ENCODE peak calls at places on chromosomes 6 and 20, in six cellular contexts. B is EL; V is NCI-H2227 treated with DMSO at 0.1 percent for 48 hours; D is CD8-positive, alpha-beta T cell; Z is mucosa of gallbladder; L is cardiac muscle cell. F is an unnamed sample.

GRCh38 chr20:48489656-48490055 is 338.1 kb downstream of the PREX1 start:
- DNase-seq in B (no peak), V (no peak), Z (no peak), D (no peak), L (no peak), F (no peak)

GRCh38 chr20:61054411-61054810 is 197.7 kb upstream of the CDH4 start:
- DNase-seq in V (no peak), Z (no peak), L (no peak), B (no peak), D (no peak), F (no peak)

GRCh38 chr6:134317471-134318131 is at the start of gene SGK1:
- DNase-seq in B (peak; percentile 60), Z (no peak), L (peak; percentile 76), D (peak; percentile 17), V (peak; percentile 38), F (no peak)

GRCh38 chr6:112881027-112881426 is 533.9 kb downstream of the RFPL4B start:
- DNase-seq in Z (no peak), V (no peak), L (peak; percentile 50), B (peak; percentile 54), D (no peak), F (no peak)

GRCh38 chr6:37557645-37558114 is 58.0 kb upstream of the CCDC167 start:
- DNase-seq in V (no peak), D (no peak), Z (no peak), L (no peak), B (no peak), F (no peak)

GRCh38 chr6:15410752-15411151 is 164.9 kb downstream of the JARID2 start:
- DNase-seq in D (no peak), Z (no peak), V (no peak), L (no peak), B (no peak), F (no peak)

GRCh38 chr6:15776458-15776980 is 113.7 kb upstream of the DTNBP1 start:
- DNase-seq in Z (no peak), V (no peak), D (no peak), L (no peak), B (no peak), F (no peak)

GRCh38 chr6:29563435-29563834 is 3.9 kb upstream of the UBD start:
- DNase-seq in Z (no peak), L (no peak), B (no peak), D (no peak), V (no peak), F (no peak)

GRCh38 chr6:145208474-145208873 is 526.8 kb downstream of the EPM2A start:
- DNase-seq in Z (no peak), L (no peak), V (no peak), B (no peak), D (no peak), F (no peak)

GRCh38 chr20:58408603-58409246 is 19.7 kb downstream of the VAPB start:
- DNase-seq in V (no peak), L (no peak), B (no peak), D (no peak), Z (no peak), F (no peak)

GRCh38 chr6:121608270-121608669 is 172.8 kb downstream of the GJA1 start:
- DNase-seq in B (no peak), V (no peak), L (no peak), D (no peak), Z (no peak), F (no peak)

GRCh38 chr6:153503810-153504209 is 372.7 kb upstream of the RGS17 start:
- DNase-seq in Z (no peak), D (no peak), V (no peak), B (no peak), L (peak; percentile 2), F (no peak)

GRCh38 chr6:129653746-129654145 is 56.2 kb downstream of the ARHGAP18 start:
- DNase-seq in L (no peak), Z (no peak), B (no peak), D (no peak), V (no peak), F (no peak)

GRCh38 chr6:123619156-123619555 is 17.6 kb downstream of the TRDN start:
- DNase-seq in Z (no peak), L (no peak), D (no peak), B (no peak), V (no peak), F (no peak)

GRCh38 chr6:126788961-126789365 is 329.5 kb upstream of the RSPO3 start:
- DNase-seq in L (no peak), Z (no peak), D (no peak), B (no peak), V (no peak), F (no peak)

GRCh38 chr20:50296450-50297375 is 106.1 kb downstream of the CEBPB start:
- DNase-seq in B (no peak), V (no peak), D (no peak), L (peak; percentile 65), Z (no peak), F (no peak)

GRCh38 chr6:115271434-115271833 is 789.3 kb downstream of the FRK start:
- DNase-seq in B (no peak), Z (no peak), V (no peak), D (no peak), L (no peak), F (no peak)

GRCh38 chr20:29302979-29303644 is 1954.4 kb upstream of the DEFB115 start:
- DNase-seq in L (no peak), D (no peak), B (no peak), V (no peak), Z (no peak), F (no peak)

GRCh38 chr6:100592929-100593328 is 128.2 kb upstream of the SIM1 start:
- DNase-seq in Z (no peak), B (no peak), V (peak; percentile 86), D (no peak), L (no peak), F (no peak)

GRCh38 chr6:84779380-84779779 is 15.0 kb upstream of the TBX18 start:
- DNase-seq in D (no peak), Z (no peak), L (no peak), V (no peak), B (no peak), F (no peak)

GRCh38 chr6:162854228-162854627 is 126.5 kb downstream of the PACRG start:
- DNase-seq in L (no peak), Z (no peak), B (no peak), V (no peak), D (no peak), F (no peak)

GRCh38 chr6:25103603-25104002 is 167.8 kb upstream of the RIPOR2 start:
- DNase-seq in V (no peak), Z (no peak), L (no peak), D (no peak), B (peak; percentile 12), F (no peak)

GRCh38 chr6:34021001-34021838 is 124.7 kb downstream of the GRM4 start:
- DNase-seq in L (no peak), V (peak; percentile 55), D (no peak), B (no peak), Z (no peak), F (no peak)

GRCh38 chr20:42041000-42041565 is 422.9 kb upstream of the CHD6 start:
- DNase-seq in Z (no peak), B (no peak), D (no peak), V (no peak), L (no peak), F (no peak)

GRCh38 chr6:153024401-153025017 is 22.0 kb upstream of the MTRF1L start:
- DNase-seq in Z (peak; percentile 32), B (peak; percentile 55), D (peak; percentile 6), V (peak; percentile 17), L (peak; percentile 66), F (no peak)

GRCh38 chr6:140051521-140052455 is 677.3 kb upstream of the CITED2 start:
- DNase-seq in L (peak; percentile 89), D (no peak), Z (no peak), V (no peak), B (peak; percentile 98), F (no peak)

GRCh38 chr20:313948-314347 is 11.4 kb upstream of the SOX12 start:
- DNase-seq in V (no peak), B (peak; percentile 64), L (no peak), Z (no peak), D (no peak), F (no peak)

GRCh38 chr6:139336488-139336887 is 38.0 kb downstream of the CITED2 start:
- DNase-seq in Z (no peak), V (no peak), B (no peak), L (peak; percentile 74), D (no peak), F (no peak)

GRCh38 chr6:31727717-31728671 is 1.1 kb downstream of the DDAH2 start:
- DNase-seq in L (no peak), Z (no peak), D (no peak), B (no peak), V (no peak), F (no peak)

GRCh38 chr20:7959484-7959883 is 19.2 kb upstream of the HAO1 start:
- DNase-seq in L (no peak), V (no peak), Z (no peak), B (no peak), D (no peak), F (no peak)

GRCh38 chr6:19472168-19472567 is 365.0 kb upstream of the ID4 start:
- DNase-seq in Z (no peak), L (peak; percentile 96), D (no peak), V (no peak), B (peak; percentile 89), F (no peak)

GRCh38 chr6:16851758-16852157 is 90.5 kb upstream of the ATXN1 start:
- DNase-seq in L (peak; percentile 34), D (no peak), V (no peak), B (no peak), Z (no peak), F (no peak)

GRCh38 chr6:121881974-121882667 is 446.7 kb downstream of the GJA1 start:
- DNase-seq in B (peak; percentile 98), V (no peak), Z (no peak), L (peak; percentile 67), D (no peak), F (no peak)

GRCh38 chr20:38049800-38050199 is 16.3 kb downstream of the RPRD1B start:
- DNase-seq in B (peak; percentile 91), Z (no peak), D (no peak), V (no peak), L (no peak), F (no peak)

GRCh38 chr20:7772376-7772775 is 167.9 kb downstream of the HAO1 start:
- DNase-seq in Z (no peak), B (peak; percentile 1), D (no peak), V (no peak), L (peak; percentile 56), F (no peak)

GRCh38 chr6:8944548-8944947 is 509.2 kb upstream of the SLC35B3 start:
- DNase-seq in Z (no peak), L (no peak), B (no peak), D (no peak), V (no peak), F (no peak)

GRCh38 chr6:111870054-111870750 is 3.0 kb downstream of the FYN start:
- DNase-seq in D (no peak), L (no peak), B (no peak), V (no peak), Z (no peak), F (no peak)